ENCODE peak calls at places on chromosomes 7 and 10, in eight cellular contexts. S, D, E, R, W, Y, A and U are unnamed samples.
A peak's percentile ranks its signal among the peaks of the same experiment; 100 is the strongest.

GRCh38 chr10:79241990-79242619 is 105.2 kb upstream of the PPIF start:
- DNase-seq in S (peak; percentile 42), E (no peak), W (peak; percentile 81), D (peak; percentile 43), R (peak; percentile 82), Y (peak; percentile 22), A (peak; percentile 54), U (no peak)

GRCh38 chr7:37081436-37081835 is 357.1 kb upstream of the AOAH start:
- DNase-seq in S (peak; percentile 69), Y (peak; percentile 56), A (no peak), R (no peak), W (no peak), E (no peak), D (peak; percentile 31), U (no peak)

GRCh38 chr10:71975087-71975890 is 11.1 kb downstream of the CHST3 start:
- DNase-seq in R (no peak), A (no peak), Y (peak; percentile 10), D (no peak), E (no peak), W (peak; percentile 69), S (no peak), U (no peak)

GRCh38 chr10:119315128-119316001 is 108.0 kb downstream of the GRK5 start:
- DNase-seq in D (peak; percentile 59), R (no peak), W (no peak), Y (no peak), S (peak; percentile 79), A (peak; percentile 55), E (no peak), U (no peak)

GRCh38 chr10:1172256-1172975 is 116.2 kb downstream of the WDR37 start:
- DNase-seq in D (no peak), A (no peak), E (no peak), R (no peak), Y (no peak), W (no peak), S (no peak), U (no peak)

GRCh38 chr10:69934768-69935167 is 117.9 kb upstream of the MACROH2A2 start:
- DNase-seq in R (no peak), W (no peak), E (no peak), Y (no peak), D (no peak), A (no peak), S (no peak), U (no peak)

GRCh38 chr10:33133557-33133956 is 175.5 kb upstream of the ITGB1 start:
- DNase-seq in E (no peak), R (no peak), A (no peak), S (no peak), Y (no peak), D (no peak), W (no peak), U (no peak)

GRCh38 chr7:50662059-50662689 is 97.0 kb upstream of the DDC start:
- DNase-seq in R (no peak), S (peak; percentile 5), Y (no peak), W (no peak), A (no peak), E (no peak), D (no peak), U (no peak)

GRCh38 chr7:112160130-112160770 is 45.9 kb downstream of the DOCK4 start:
- DNase-seq in S (peak; percentile 53), E (no peak), R (no peak), W (no peak), Y (no peak), D (no peak), A (no peak), U (no peak)

GRCh38 chr7:87427289-87427688 is 48.2 kb downstream of the ABCB4 start:
- DNase-seq in R (no peak), Y (no peak), D (no peak), E (no peak), S (no peak), W (no peak), A (no peak), U (no peak)

GRCh38 chr7:269721-270120 is 20.2 kb upstream of the FOXL3 start:
- DNase-seq in E (no peak), Y (no peak), S (no peak), R (no peak), D (no peak), A (no peak), W (no peak), U (no peak)

GRCh38 chr10:77605466-77605865 is 32.1 kb downstream of the KCNMA1 start:
- DNase-seq in S (no peak), A (no peak), Y (no peak), E (no peak), D (no peak), R (no peak), W (no peak), U (no peak)

GRCh38 chr10:131144711-131145375 is 166.7 kb downstream of the TCERG1L start:
- DNase-seq in W (no peak), S (no peak), E (no peak), A (no peak), D (no peak), R (no peak), Y (no peak), U (no peak)

GRCh38 chr7:105691029-105691691 is 109.9 kb upstream of the EFCAB10 start:
- DNase-seq in R (no peak), Y (no peak), A (peak; percentile 26), D (no peak), S (peak; percentile 22), E (peak; percentile 47), W (no peak), U (no peak)

GRCh38 chr10:71828702-71829101 is 22.3 kb downstream of the PSAP start:
- DNase-seq in E (no peak), D (no peak), Y (no peak), R (no peak), W (no peak), A (no peak), S (no peak), U (no peak)

GRCh38 chr7:22842383-22842903 is 19.8 kb upstream of the TOMM7 start:
- DNase-seq in Y (no peak), D (no peak), W (no peak), E (no peak), A (no peak), R (no peak), S (no peak), U (no peak)

GRCh38 chr7:134562136-134562535 is 13.2 kb downstream of the AKR1B15 start:
- DNase-seq in E (no peak), A (no peak), Y (no peak), S (peak; percentile 95), D (no peak), R (no peak), W (no peak), U (no peak)

GRCh38 chr10:101612872-101613271 is 24.8 kb downstream of the DPCD start:
- DNase-seq in A (no peak), E (no peak), W (no peak), Y (no peak), R (no peak), D (no peak), S (no peak), U (no peak)

GRCh38 chr7:90518630-90519029 is 49.2 kb downstream of the PTTG1IP2 start:
- DNase-seq in D (no peak), S (no peak), E (no peak), W (no peak), R (no peak), A (no peak), Y (no peak), U (no peak)

GRCh38 chr7:148975896-148976295 is 52.4 kb downstream of the PDIA4 start:
- DNase-seq in D (no peak), R (no peak), E (no peak), W (no peak), S (no peak), A (no peak), Y (no peak), U (no peak)

GRCh38 chr7:93055543-93056107 is 62.2 kb downstream of the SAMD9 start:
- DNase-seq in E (no peak), R (no peak), W (no peak), S (peak; percentile 68), D (no peak), Y (peak; percentile 9), A (no peak), U (no peak)

GRCh38 chr10:84837877-84838276 is 509.5 kb downstream of the CCSER2 start:
- DNase-seq in R (no peak), W (peak; percentile 68), S (no peak), D (no peak), A (no peak), Y (peak; percentile 9), E (no peak), U (no peak)

GRCh38 chr10:46283217-46283944 is 3.4 kb upstream of the ANTXRL start:
- DNase-seq in W (no peak), D (no peak), S (no peak), Y (no peak), E (no peak), A (no peak), R (peak; percentile 15), U (no peak)

GRCh38 chr10:93198401-93199175 is 124.9 kb downstream of the CYP26A1 start:
- DNase-seq in W (no peak), R (no peak), A (no peak), Y (no peak), D (no peak), E (no peak), S (no peak), U (no peak)

GRCh38 chr10:93417886-93418285 is 64.2 kb downstream of the MYOF start:
- DNase-seq in Y (no peak), E (no peak), S (no peak), A (no peak), R (no peak), D (no peak), W (no peak), U (no peak)

GRCh38 chr7:134368851-134369533 is 52.3 kb upstream of the SLC35B4 start:
- DNase-seq in Y (no peak), S (peak; percentile 40), D (no peak), W (no peak), R (peak; percentile 55), A (no peak), E (no peak), U (no peak)

GRCh38 chr10:70169661-70170364 is 501 bp downstream of the SAR1A start:
- DNase-seq in W (no peak), E (no peak), R (no peak), A (no peak), S (no peak), Y (no peak), D (no peak), U (no peak)

GRCh38 chr7:142626420-142627035 is 122.7 kb upstream of the PRSS1 start:
- DNase-seq in E (peak; percentile 58), D (peak; percentile 61), R (no peak), S (peak; percentile 54), W (no peak), A (peak; percentile 50), Y (peak; percentile 3), U (peak; percentile 38)

GRCh38 chr7:19701471-19701870 is 7.4 kb downstream of the POLR1F start:
- DNase-seq in R (no peak), E (no peak), Y (peak; percentile 2), W (no peak), A (no peak), S (no peak), D (no peak), U (no peak)

GRCh38 chr7:43215061-43215460 is 102.6 kb downstream of the HECW1 start:
- DNase-seq in Y (no peak), S (no peak), A (no peak), W (no peak), R (no peak), D (no peak), E (no peak), U (no peak)

GRCh38 chr7:2560175-2560695 is 1.5 kb downstream of the IQCE start:
- DNase-seq in W (no peak), D (no peak), S (peak; percentile 23), R (no peak), Y (no peak), A (no peak), E (no peak), U (no peak)

GRCh38 chr7:99928994-99929729 is at the start of gene GJC3:
- DNase-seq in S (peak; percentile 74), Y (peak; percentile 76), A (peak; percentile 8), D (peak; percentile 20), W (peak; percentile 62), R (peak; percentile 48), E (peak; percentile 15), U (no peak)

GRCh38 chr7:27395626-27396025 is 153.0 kb downstream of the EVX1 start:
- DNase-seq in W (no peak), A (no peak), R (no peak), E (no peak), S (no peak), D (no peak), Y (no peak), U (no peak)

GRCh38 chr10:35194906-35195305 is 68.3 kb downstream of the CREM start:
- DNase-seq in D (no peak), W (no peak), R (no peak), E (peak; percentile 16), S (peak; percentile 18), Y (no peak), A (no peak), U (no peak)